ENCODE peak calls at places on chromosome 13, in six cellular contexts. D is stimulated activated effector memory CD8-positive, alpha-beta T cell treated with anti-CD3 and anti-CD28 coated beads, Interleukin-12 subunit alpha, Interleukin-12 subunit beta, amount 100 ng/mL, for 72 hours; C is heart left ventricle; J is activated naive CD8-positive, alpha-beta T cell treated with anti-CD3 and anti-CD28 coated beads for 36 hours; Z is midbrain; U is ELR. Y is an unnamed sample.
A peak's percentile ranks its signal among the peaks of the same experiment; 100 is the strongest.

GRCh38 chr13:31742102-31742695 is 2.9 kb downstream of the RXFP2 start:
- DNase-seq in D (peak; percentile 54), C (no peak), J (peak; percentile 41), Z (peak; percentile 60), U (peak; percentile 84), Y (peak; percentile 58)

GRCh38 chr13:32298695-32299094 is 16.5 kb downstream of the ZAR1L start:
- DNase-seq in D (no peak), C (no peak), J (no peak), Z (no peak), U (no peak), Y (no peak)

GRCh38 chr13:38538412-38538811 is 148.5 kb upstream of the FREM2 start:
- DNase-seq in D (no peak), C (no peak), J (no peak), Z (no peak), U (no peak), Y (no peak)

GRCh38 chr13:22926176-22927007 is 254.4 kb upstream of the SGCG start:
- DNase-seq in D (no peak), C (peak; percentile 91), J (no peak), Z (no peak), U (no peak), Y (peak; percentile 60)

GRCh38 chr13:27960362-27961226 is 8.5 kb downstream of the CDX2 start:
- DNase-seq in D (no peak), C (no peak), J (peak; percentile 55), Z (no peak), U (no peak), Y (peak; percentile 81)

GRCh38 chr13:94318418-94318817 is 161.1 kb downstream of the DCT start:
- DNase-seq in D (no peak), C (no peak), J (no peak), Z (no peak), U (peak; percentile 28), Y (no peak)

GRCh38 chr13:40665754-40666057 is 735 bp downstream of the FOXO1 start:
- DNase-seq in D (peak; percentile 35), C (no peak), J (no peak), Z (no peak), U (peak; percentile 29), Y (no peak)

GRCh38 chr13:74115138-74115537 is 19.1 kb downstream of the KLF12 start:
- DNase-seq in D (no peak), C (no peak), J (no peak), Z (no peak), U (peak; percentile 88), Y (no peak)

GRCh38 chr13:49731766-49732165 is 40.5 kb upstream of the EBPL start:
- DNase-seq in D (no peak), C (no peak), J (no peak), Z (no peak), U (peak; percentile 77), Y (no peak)

GRCh38 chr13:99464441-99464949 is 36.8 kb upstream of the TM9SF2 start:
- DNase-seq in D (no peak), C (no peak), J (no peak), Z (no peak), U (no peak), Y (no peak)

GRCh38 chr13:97125810-97126738 is 96.1 kb upstream of the MBNL2 start:
- DNase-seq in D (no peak), C (no peak), J (no peak), Z (no peak), U (peak; percentile 52), Y (no peak)

GRCh38 chr13:30832845-30833332 is 73.2 kb upstream of the MEDAG start:
- DNase-seq in D (peak; percentile 30), C (peak; percentile 72), J (peak; percentile 57), Z (no peak), U (peak; percentile 86), Y (peak; percentile 86)

GRCh38 chr13:113802090-113802531 is 43.1 kb downstream of the TMEM255B start:
- DNase-seq in D (no peak), C (peak; percentile 77), J (no peak), Z (no peak), U (peak; percentile 81), Y (peak; percentile 42)

GRCh38 chr13:111897178-111897845 is 169.6 kb upstream of the SOX1 start:
- DNase-seq in D (no peak), C (no peak), J (no peak), Z (no peak), U (no peak), Y (no peak)

GRCh38 chr13:98900442-98900841 is 77.4 kb downstream of the DOCK9 start:
- DNase-seq in D (no peak), C (no peak), J (no peak), Z (no peak), U (peak; percentile 40), Y (no peak)

GRCh38 chr13:80551650-80552497 is 210.9 kb upstream of the SPRY2 start:
- DNase-seq in D (no peak), C (no peak), J (no peak), Z (no peak), U (no peak), Y (no peak)

GRCh38 chr13:66362485-66362884 is 867.7 kb downstream of the PCDH9 start:
- DNase-seq in D (no peak), C (no peak), J (no peak), Z (no peak), U (no peak), Y (no peak)

GRCh38 chr13:46962286-46962941 is 65.6 kb upstream of the HTR2A start:
- DNase-seq in D (no peak), C (no peak), J (no peak), Z (no peak), U (peak; percentile 85), Y (no peak)

GRCh38 chr13:73133536-73133935 is 74.7 kb downstream of the KLF5 start:
- DNase-seq in D (no peak), C (no peak), J (no peak), Z (no peak), U (peak; percentile 53), Y (peak; percentile 26)

GRCh38 chr13:61728468-61728867 is 312.8 kb upstream of the PCDH20 start:
- DNase-seq in D (no peak), C (no peak), J (no peak), Z (no peak), U (peak; percentile 0), Y (no peak)

GRCh38 chr13:95641961-95642621 is 2.4 kb downstream of the DZIP1 start:
- DNase-seq in D (no peak), C (peak; percentile 72), J (peak; percentile 14), Z (no peak), U (peak; percentile 76), Y (peak; percentile 23)

GRCh38 chr13:97889803-97890202 is 63.7 kb upstream of the IPO5 start:
- DNase-seq in D (no peak), C (peak; percentile 58), J (no peak), Z (no peak), U (peak; percentile 14), Y (no peak)

GRCh38 chr13:91817250-91817649 is 418.8 kb downstream of the GPC5 start:
- DNase-seq in D (no peak), C (no peak), J (no peak), Z (peak; percentile 17), U (peak; percentile 3), Y (no peak)

GRCh38 chr13:49995535-49996165 is 1.2 kb upstream of the TRIM13 start:
- DNase-seq in D (no peak), C (no peak), J (no peak), Z (no peak), U (no peak), Y (no peak)